ENCODE peak calls at places on chromosomes 1 and 21, in six cellular contexts. L is A549, X is hippocampal formation, B is EH, I is anterior cingulate cortex, W is ovary. Q is an unnamed sample.

GRCh38 chr21:15732290-15732995 is 2.7 kb downstream of the USP25 start:
- DNase-seq in L (no peak), B (no peak), I (no peak), X (no peak), W (no peak), Q (no peak)

GRCh38 chr1:163781146-163781545 is 459.4 kb downstream of the NUF2 start:
- DNase-seq in L (no peak), B (no peak), I (no peak), X (no peak), W (no peak), Q (no peak)

GRCh38 chr1:39788758-39789570 is at the start of gene BMP8B:
- DNase-seq in X (no peak), W (no peak), I (peak; percentile 43), B (peak; percentile 38), L (peak; percentile 59), Q (no peak)

GRCh38 chr1:21783679-21784603 is 992 bp upstream of the USP48 start:
- DNase-seq in I (no peak), X (no peak), B (peak; percentile 76), L (peak; percentile 66), W (peak; percentile 64), Q (no peak)

GRCh38 chr1:238674331-238674730 is 712.0 kb upstream of the CHRM3 start:
- DNase-seq in X (no peak), I (no peak), B (no peak), L (no peak), W (no peak), Q (no peak)

GRCh38 chr1:233480198-233480597 is 133.7 kb upstream of the KCNK1 start:
- DNase-seq in X (no peak), I (no peak), W (no peak), L (no peak), B (peak; percentile 1), Q (no peak)

GRCh38 chr1:91583326-91583755 is 82.7 kb downstream of the CDC7 start:
- DNase-seq in W (no peak), L (no peak), X (no peak), I (no peak), B (peak; percentile 93), Q (no peak)

GRCh38 chr1:19445417-19446342 is 39.7 kb downstream of the CAPZB start:
- DNase-seq in W (peak; percentile 73), B (peak; percentile 76), I (no peak), X (no peak), L (peak; percentile 44), Q (no peak)

GRCh38 chr1:2547210-2548067 is 8.7 kb upstream of the TNFRSF14 start:
- DNase-seq in L (no peak), I (no peak), B (peak; percentile 17), W (no peak), X (no peak), Q (no peak)

GRCh38 chr1:78607334-78607927 is 12.8 kb upstream of the IFI44L start:
- DNase-seq in I (no peak), L (peak; percentile 1), W (no peak), X (peak; percentile 11), B (peak; percentile 45), Q (no peak)

GRCh38 chr1:53110370-53111072 is 31.9 kb downstream of the SLC1A7 start:
- DNase-seq in L (no peak), W (no peak), X (no peak), B (peak; percentile 95), I (no peak), Q (peak; percentile 57)

GRCh38 chr1:9058465-9058864 is 11.0 kb downstream of the SLC2A5 start:
- DNase-seq in L (no peak), I (no peak), X (no peak), W (no peak), B (peak; percentile 40), Q (no peak)

GRCh38 chr1:24393892-24394291 is 19.7 kb downstream of the STPG1 start:
- DNase-seq in W (no peak), L (peak; percentile 28), I (no peak), X (no peak), B (peak; percentile 90), Q (no peak)

GRCh38 chr1:21524220-21524619 is 15.0 kb downstream of the ALPL start:
- DNase-seq in I (no peak), L (no peak), X (no peak), B (no peak), W (no peak), Q (no peak)

GRCh38 chr21:26199471-26199870 is 28.9 kb upstream of the APP start:
- DNase-seq in I (no peak), L (no peak), X (no peak), W (no peak), B (peak; percentile 86), Q (no peak)

GRCh38 chr1:77412794-77413530 is 131.1 kb downstream of the AK5 start:
- DNase-seq in X (no peak), W (no peak), B (no peak), L (no peak), I (no peak), Q (no peak)

GRCh38 chr1:48775817-48776399 is 783 bp downstream of the BEND5 start:
- DNase-seq in I (no peak), X (no peak), L (no peak), W (no peak), B (no peak), Q (no peak)